ENCODE peak calls at places on chromosomes 11 and 22, in four cellular contexts. U is upper lobe of left lung, F is GM23338, Z is lung. I is an unnamed sample.

GRCh38 chr22:42066133-42066761 is 4.4 kb downstream of the NAGA start:
- DNase-seq in U (peak; percentile 33), F (no peak), Z (no peak), I (no peak)

GRCh38 chr22:30038219-30038618 is 42.0 kb upstream of the HORMAD2 start:
- DNase-seq in U (no peak), F (no peak), Z (no peak), I (no peak)

GRCh38 chr11:86663741-86664140 is 8.7 kb downstream of the ME3 start:
- DNase-seq in U (no peak), F (no peak), Z (no peak), I (no peak)

GRCh38 chr11:69467646-69468045 is 13.8 kb upstream of the LINC01488 start:
- DNase-seq in U (no peak), F (no peak), Z (no peak), I (no peak)

GRCh38 chr11:76734456-76735217 is 48.5 kb upstream of the TSKU start:
- DNase-seq in U (no peak), F (no peak), Z (no peak), I (no peak)

GRCh38 chr11:3095712-3096361 is 38.6 kb upstream of the CARS1 start:
- DNase-seq in U (no peak), F (no peak), Z (no peak), I (peak; percentile 67)

GRCh38 chr11:130115218-130115617 is 44.4 kb upstream of the ST14 start:
- DNase-seq in U (no peak), F (peak; percentile 72), Z (no peak), I (no peak)

GRCh38 chr11:45857834-45858492 is 10.7 kb downstream of the CRY2 start:
- DNase-seq in U (no peak), F (no peak), Z (peak; percentile 76), I (peak; percentile 96)

GRCh38 chr11:16356057-16356750 is at the start of gene SOX6:
- DNase-seq in U (no peak), F (peak; percentile 27), Z (no peak), I (no peak)

GRCh38 chr11:122741613-122742012 is 86.1 kb downstream of the UBASH3B start:
- DNase-seq in U (no peak), F (no peak), Z (peak; percentile 41), I (no peak)

GRCh38 chr11:60769811-60770210 is 13.1 kb downstream of the MS4A15 start:
- DNase-seq in U (no peak), F (no peak), Z (no peak), I (no peak)

GRCh38 chr11:19660076-19660475 is 52.6 kb upstream of the NAV2 start:
- DNase-seq in U (peak; percentile 37), F (no peak), Z (no peak), I (no peak)

GRCh38 chr22:46047841-46048595 is 71.1 kb upstream of the WNT7B start:
- DNase-seq in U (no peak), F (no peak), Z (no peak), I (no peak)

GRCh38 chr22:43535336-43535735 is 123.5 kb downstream of the MPPED1 start:
- DNase-seq in U (no peak), F (no peak), Z (no peak), I (no peak)

DNA sequence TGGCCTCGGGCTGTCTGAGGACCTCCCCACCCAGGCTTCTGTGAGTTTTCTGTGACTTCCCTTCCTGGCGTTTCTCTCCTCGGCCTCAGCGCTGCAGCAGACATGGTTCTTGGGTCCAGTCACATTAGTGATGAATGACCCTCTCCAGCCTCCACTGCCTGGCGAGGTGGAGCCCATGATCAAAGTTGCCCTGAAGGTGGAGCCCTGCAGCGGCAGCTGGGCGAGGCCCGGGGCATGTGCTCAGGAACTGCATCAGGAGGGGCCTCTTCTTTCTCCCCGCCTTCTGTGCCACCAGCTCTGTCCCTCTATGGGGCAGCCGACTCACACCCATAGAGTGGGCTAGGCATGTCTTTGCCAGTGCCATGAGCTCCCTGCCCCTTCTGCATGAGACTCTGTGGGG is 1079.7 kb downstream of the TBC1D22A start:
- DNase-seq in U (peak; percentile 56), F (no peak), Z (no peak), I (no peak)
- TF ChIP-seq CTCF in U (no peak), F (no peak), Z (no peak), I (no peak)

GRCh38 chr11:112002491-112003216 is 22.6 kb upstream of the DLAT start:
- DNase-seq in U (no peak), F (no peak), Z (no peak), I (no peak)

GRCh38 chr11:112000703-112001102 is 24.5 kb upstream of the DLAT start:
- DNase-seq in U (no peak), F (no peak), Z (no peak), I (no peak)

GRCh38 chr11:112005422-112006094 is 19.6 kb upstream of the DLAT start:
- DNase-seq in U (no peak), F (no peak), Z (no peak), I (no peak)

GRCh38 chr11:111999111-111999510 is 26.1 kb upstream of the DLAT start:
- DNase-seq in U (no peak), F (no peak), Z (no peak), I (no peak)

DNA sequence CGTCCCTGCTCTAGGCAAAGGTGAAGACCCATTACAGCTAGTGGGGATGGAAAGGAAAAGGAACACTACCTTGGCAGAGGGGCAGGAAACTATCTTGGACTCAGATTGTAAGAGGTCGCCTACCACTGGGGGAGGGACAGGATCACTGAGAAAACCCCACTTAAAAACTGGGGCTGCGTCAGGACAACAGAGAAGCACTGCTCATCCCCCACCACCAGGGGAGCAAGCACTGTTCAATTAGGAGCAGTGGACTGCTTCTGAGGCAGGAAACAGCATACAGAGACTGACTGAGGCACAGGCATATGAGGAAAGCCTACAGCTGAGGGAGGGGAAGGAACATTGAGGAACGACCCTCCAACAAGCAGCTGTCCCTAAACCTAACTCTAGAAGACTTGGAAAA is 20.8 kb upstream of the DLAT start:
- DNase-seq in U (no peak), F (peak; percentile 68), Z (no peak), I (no peak)
- TF ChIP-seq CTCF in U (no peak), F (peak; percentile 55), Z (no peak), I (peak; percentile 23)

DNA sequence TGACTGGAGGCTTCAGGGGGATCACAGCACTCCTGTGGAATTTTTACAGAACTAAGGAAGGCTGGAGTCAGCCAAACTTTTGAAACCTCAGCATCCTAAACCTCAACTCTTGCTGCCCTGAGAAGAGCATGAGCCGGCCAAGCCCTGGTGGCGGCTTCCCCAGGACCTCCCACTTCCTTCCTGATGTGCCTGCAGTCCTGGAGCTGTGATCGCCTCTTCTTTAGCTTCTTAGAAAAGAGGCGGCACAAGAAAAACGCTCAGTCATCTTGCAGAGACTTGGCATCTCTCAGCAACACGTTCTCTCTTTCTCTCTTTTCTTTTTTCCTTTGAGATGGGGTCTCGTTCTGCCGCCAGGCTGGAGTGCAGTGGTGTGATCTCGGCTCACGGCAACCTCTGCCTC is 40.4 kb upstream of the AMPD3 start:
- DNase-seq in U (peak; percentile 27), F (peak; percentile 27), Z (no peak), I (no peak)
- TF ChIP-seq CTCF in U (no peak), F (no peak), Z (no peak), I (no peak)

GRCh38 chr11:80584661-80585060 is 1143.8 kb upstream of the TENM4 start:
- DNase-seq in U (no peak), F (no peak), Z (no peak), I (no peak)
- TF ChIP-seq CTCF in U (no peak), F (peak; percentile 21), Z (no peak), I (no peak)

I was measured in AG09319.